ENCODE peak calls at places on chromosomes 11 and 22, in five cellular contexts. E is right atrium auricular region; J is fibroblast of lung; T is heart left ventricle; D is CD8-positive, alpha-beta memory T cell. F is an unnamed sample. For H3K9me3 and H3K27me3, the result is how much of the 10 kb centered on the place peaks cover.

GRCh38 chr11:9803685-9804413 is 140.0 kb downstream of the SWAP70 start:
- DNase-seq in E (no peak), T (no peak), D (no peak), J (peak), F (no peak)

GRCh38 chr22:42655693-42656092 is 6.5 kb upstream of the CYB5R3 start:
- DNase-seq in T (no peak), D (no peak), E (no peak), J (no peak), F (no peak)

GRCh38 chr11:43681543-43681942 is 1.0 kb downstream of the HSD17B12 start:
- DNase-seq in E (no peak), D (no peak), T (no peak), J (peak), F (no peak)

GRCh38 chr11:12287374-12288211 is 89.8 kb upstream of the PARVA start:
- DNase-seq in J (peak), E (peak), D (peak), T (no peak), F (peak)

GRCh38 chr11:74492084-74492483 is 1.4 kb downstream of the LIPT2 start:
- DNase-seq in T (no peak), J (no peak), E (no peak), D (no peak), F (no peak)

GRCh38 chr11:76856571-76856970 is 4.1 kb upstream of the ACER3 start:
- DNase-seq in E (no peak), D (no peak), T (no peak), J (no peak), F (no peak)

GRCh38 chr11:122040476-122040875 is 75.5 kb downstream of the BLID start:
- DNase-seq in E (no peak), D (no peak), T (no peak), J (no peak), F (no peak)

GRCh38 chr11:128687321-128687720 is 6.6 kb upstream of the FLI1 start:
- DNase-seq in D (peak), T (peak), E (no peak), J (no peak), F (no peak)

GRCh38 chr11:91085985-91086384 is 863.1 kb upstream of the CHORDC1 start:
- DNase-seq in J (peak), E (no peak), T (no peak), D (no peak), F (no peak)

GRCh38 chr22:26162961-26163360 is 6.3 kb upstream of the SEZ6L start:
- DNase-seq in D (no peak), T (no peak), E (no peak), J (no peak), F (no peak)

GRCh38 chr22:25709758-25710157 is 32.2 kb upstream of the MYO18B start:
- DNase-seq in J (no peak), E (no peak), D (no peak), T (no peak), F (no peak)

GRCh38 chr22:25067851-25068421 is 115.4 kb downstream of the KIAA1671 start:
- DNase-seq in T (no peak), E (no peak), D (peak), J (no peak), F (no peak)

GRCh38 chr11:101049123-101049522 is 80.5 kb downstream of the PGR start:
- DNase-seq in D (no peak), J (no peak), E (no peak), T (no peak), F (no peak)
- H3K9me3 ChIP-seq in D (under half), J (under half), E (under half), T (under half), F (under half)

DNA sequence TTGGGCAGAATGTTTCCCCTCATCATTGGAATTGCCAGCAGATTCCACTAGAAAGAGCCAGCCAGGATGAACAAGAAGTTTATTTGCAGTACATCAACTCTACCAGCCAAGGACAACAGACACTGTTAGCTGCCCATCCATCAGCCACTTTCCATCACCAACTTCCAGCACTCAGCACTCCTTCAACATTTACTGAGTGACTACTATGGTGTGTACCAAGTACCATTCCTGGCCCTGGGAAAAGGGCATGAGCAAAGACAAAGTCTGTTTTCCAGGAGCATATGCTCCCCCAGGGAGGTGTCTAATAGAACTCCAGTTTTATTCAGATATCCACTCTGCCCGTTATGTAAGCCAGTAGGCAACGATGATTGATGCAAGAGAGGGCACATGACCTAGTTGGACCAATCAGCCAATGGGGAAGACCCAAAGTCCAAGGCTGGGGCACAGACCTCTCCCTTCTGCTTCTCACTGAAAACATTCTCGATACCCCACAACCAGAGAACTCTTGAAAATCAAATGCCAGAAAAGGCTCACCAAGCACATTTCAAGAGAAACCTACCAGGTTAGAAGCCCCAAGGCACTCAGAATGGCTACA is 7.5 kb downstream of the HIRA start:
- DNase-seq in T (no peak), J (no peak), E (no peak), D (no peak), F (no peak)
- H3K4me3 ChIP-seq in T (no peak), J (no peak), E (no peak), D (no peak), F (no peak)

GRCh38 chr11:68704887-68705286 is 20.5 kb downstream of the GAL start:
- DNase-seq in T (no peak), D (no peak), J (peak), E (no peak), F (no peak)
- H3K27me3 ChIP-seq in T (under half), D (under half), J (under half), E (under half), F (under half)

GRCh38 chr11:56380120-56380519 is 4.7 kb downstream of the OR8U1 start:
- DNase-seq in T (no peak), J (no peak), D (no peak), E (no peak), F (no peak)

DNA sequence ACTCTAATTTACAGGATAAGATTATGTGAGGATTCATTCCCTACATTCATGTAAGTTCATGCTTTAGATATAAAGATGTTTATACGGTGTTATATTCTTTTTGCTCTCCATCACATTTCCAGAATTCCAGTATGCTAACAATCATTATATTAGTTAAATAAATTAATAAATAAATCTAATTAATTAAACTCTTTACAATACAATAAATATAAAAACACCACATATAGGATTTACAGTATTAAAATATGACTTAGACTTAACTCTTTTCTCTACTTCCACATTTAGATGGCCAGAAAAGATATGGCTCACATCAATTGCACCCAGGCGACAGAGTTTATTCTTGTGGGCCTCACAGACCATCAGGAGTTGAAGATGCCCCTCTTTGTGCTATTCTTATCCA is at the start of gene OR8U1:
- DNase-seq in T (no peak), J (no peak), E (no peak), D (no peak), F (no peak)
- H3K9me3 ChIP-seq in T (under half), J (under half), E (under half), D (under half), F (under half)

DNA sequence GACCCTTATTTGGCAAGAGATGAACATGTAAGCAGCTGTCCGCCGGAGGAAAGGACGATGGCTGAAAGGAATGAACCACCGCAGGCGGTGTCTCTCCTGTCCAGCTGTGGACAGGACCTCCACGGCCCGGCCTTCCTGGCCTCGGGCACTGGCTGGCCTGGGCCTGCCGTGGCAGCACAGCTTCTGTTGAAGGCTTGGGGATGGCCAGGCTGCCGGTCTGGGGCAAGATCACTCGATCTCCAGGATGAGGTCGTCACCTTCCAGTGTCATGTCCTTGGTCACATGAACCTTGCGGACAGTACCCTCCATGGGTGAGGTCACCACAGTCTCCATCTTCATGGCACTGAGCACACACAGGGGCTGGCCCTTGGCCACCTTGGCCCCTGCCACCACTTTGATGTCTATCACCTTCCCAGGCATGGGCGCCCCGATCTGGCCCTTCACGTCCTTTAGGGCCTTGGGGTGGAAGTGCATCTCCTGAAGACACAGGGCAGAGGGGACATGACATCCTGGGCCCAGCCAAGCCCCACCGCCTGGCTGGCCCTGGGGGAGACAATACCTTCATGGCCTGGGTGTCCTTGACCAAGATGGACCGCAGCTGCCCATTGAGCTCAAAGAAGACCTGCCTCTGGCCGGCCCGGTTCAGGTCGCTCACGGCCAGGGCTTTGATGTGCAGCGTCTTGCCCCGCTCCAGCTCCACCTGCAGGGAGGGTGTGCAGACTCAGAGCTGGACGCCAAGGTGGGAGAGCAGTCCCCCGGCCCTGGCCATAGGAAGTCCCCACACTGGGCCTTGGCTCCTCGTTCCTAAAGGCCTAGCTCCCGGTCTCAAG is 5.6 kb downstream of the RCE1 start:
- DNase-seq in J (no peak), D (peak), E (no peak), T (peak), F (no peak)
- H3K4me3 ChIP-seq in J (no peak), D (no peak), E (no peak), T (no peak), F (no peak)

GRCh38 chr11:71210861-71211260 is 41.5 kb downstream of the SHANK2 start:
- DNase-seq in T (no peak), D (no peak), E (no peak), J (no peak), F (no peak)

GRCh38 chr11:71211631-71212030 is 40.7 kb downstream of the SHANK2 start:
- DNase-seq in T (no peak), D (no peak), E (no peak), J (no peak), F (no peak)

GRCh38 chr11:71207996-71208774 is 44.2 kb downstream of the SHANK2 start:
- DNase-seq in D (no peak), J (no peak), T (no peak), E (no peak), F (no peak)

GRCh38 chr11:71209181-71209580 is 43.2 kb downstream of the SHANK2 start:
- DNase-seq in J (no peak), E (no peak), D (no peak), T (no peak), F (no peak)

GRCh38 chr11:71209656-71210055 is 42.7 kb downstream of the SHANK2 start:
- DNase-seq in J (no peak), T (no peak), E (no peak), D (no peak), F (no peak)
- H3K27me3 ChIP-seq in J (under half), T (under half), E (under half), D (under half), F (under half)

GRCh38 chr11:134164490-134165370 is 59.0 kb downstream of the NCAPD3 start:
- DNase-seq in J (no peak), D (no peak), E (no peak), T (no peak), F (no peak)
- H3K9me3 ChIP-seq in J (under half), D (under half), E (under half), T (under half), F (under half)

F was measured in AG04450.